ENCODE peak calls at places on chromosomes 16 and 17, in ten cellular contexts. E is OCI-LY7; U is CD8-positive, alpha-beta T cell; W is spleen; A is cardiac muscle cell; L is pancreas; S is gastrocnemius medialis; I is mammary epithelial cell; K is tibial nerve; O is upper lobe of left lung. M is an unnamed sample.

GRCh38 chr16:60945225-60945624 is 1091.0 kb downstream of the CDH8 start:
- DNase-seq in W (no peak), A (peak; percentile 81), S (no peak), K (no peak), U (no peak), I (no peak), O (no peak), L (no peak), E (peak; percentile 7), M (no peak)

GRCh38 chr17:8629371-8630226 is 926 bp downstream of the MYH10 start:
- DNase-seq in U (no peak), K (no peak), W (peak; percentile 77), O (no peak), L (peak; percentile 67), S (no peak), E (peak; percentile 26), A (peak; percentile 66), I (peak; percentile 26), M (peak; percentile 53)

GRCh38 chr17:44221072-44221861 is 1.8 kb upstream of the UBTF start:
- DNase-seq in A (peak; percentile 92), U (peak; percentile 35), S (peak; percentile 66), W (peak; percentile 93), K (peak; percentile 55), E (peak; percentile 87), O (peak; percentile 69), L (peak; percentile 82), I (peak; percentile 66), M (peak; percentile 71)

GRCh38 chr17:83189013-83189672 is 109.7 kb downstream of the METRNL start:
- DNase-seq in S (peak; percentile 1), E (no peak), U (no peak), I (no peak), O (no peak), L (no peak), K (no peak), A (no peak), W (peak; percentile 64), M (peak; percentile 15)

GRCh38 chr17:74198694-74199093 is 4.8 kb upstream of the RPL38 start:
- DNase-seq in O (no peak), U (no peak), A (no peak), S (no peak), W (no peak), K (no peak), E (no peak), I (no peak), L (no peak), M (no peak)

GRCh38 chr17:43068570-43069367 is 43.7 kb downstream of the RND2 start:
- DNase-seq in O (no peak), I (no peak), S (no peak), U (no peak), E (no peak), K (no peak), W (no peak), L (no peak), A (no peak), M (no peak)

GRCh38 chr17:44012391-44012790 is 2.4 kb downstream of the TMEM101 start:
- DNase-seq in O (no peak), I (no peak), A (peak; percentile 12), S (no peak), E (no peak), L (no peak), W (no peak), U (no peak), K (no peak), M (no peak)

GRCh38 chr16:69294051-69294450 is 17.1 kb upstream of the VPS4A start:
- DNase-seq in A (no peak), I (peak; percentile 66), W (no peak), U (no peak), L (no peak), S (no peak), K (no peak), E (no peak), O (no peak), M (no peak)

GRCh38 chr17:48599373-48599772 is 5.4 kb downstream of the HOXB6 start:
- DNase-seq in A (no peak), E (no peak), L (no peak), O (no peak), W (no peak), K (no peak), S (no peak), U (no peak), I (no peak), M (no peak)

GRCh38 chr17:48600244-48601098 is 4.3 kb downstream of the HOXB6 start:
- DNase-seq in K (no peak), I (no peak), S (no peak), E (no peak), U (no peak), W (no peak), L (no peak), O (no peak), A (no peak), M (no peak)

GRCh38 chr17:48597775-48598631 is 4.4 kb upstream of the HOXB5 start:
- DNase-seq in E (peak; percentile 55), U (no peak), W (peak; percentile 83), A (no peak), L (peak; percentile 80), I (peak; percentile 47), K (no peak), S (no peak), O (no peak), M (no peak)

GRCh38 chr17:48597492-48597774 is 3.9 kb upstream of the HOXB5 start:
- DNase-seq in U (no peak), E (no peak), I (no peak), W (no peak), S (no peak), L (peak; percentile 58), O (no peak), A (no peak), K (no peak), M (no peak)

DNA sequence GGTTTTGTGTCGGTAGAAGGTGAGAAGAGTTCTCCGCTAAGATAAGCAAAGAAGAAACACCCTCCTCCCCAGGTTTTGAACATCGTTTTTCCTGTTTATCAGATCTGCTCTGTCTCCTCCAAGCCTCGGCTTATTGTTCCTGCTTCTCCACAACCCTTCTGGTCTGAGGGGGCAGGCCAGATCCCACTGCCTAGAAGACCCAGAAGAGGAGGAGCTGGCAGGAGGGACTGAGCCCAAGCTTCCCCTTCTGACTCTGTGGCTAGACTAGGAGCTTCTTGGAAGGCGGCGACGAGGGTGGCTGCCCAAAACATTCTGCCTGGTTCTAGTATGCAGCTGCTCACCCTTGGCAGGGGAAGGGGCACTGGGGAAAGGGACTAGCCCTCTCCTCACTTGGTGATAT is 5.1 kb upstream of the HOXB5 start:
- DNase-seq in S (no peak), I (no peak), W (no peak), O (no peak), K (no peak), L (no peak), E (no peak), A (no peak), U (no peak), M (no peak)
- H3K27ac ChIP-seq in S (no peak overlapping the region), I (no peak overlapping the region), W (no peak overlapping the region), O (no peak overlapping the region), K (no peak overlapping the region), L (no peak overlapping the region), E (no peak overlapping the region), A (no peak overlapping the region), U (no peak overlapping the region), M (no peak overlapping the region)

GRCh38 chr17:27609606-27610303 is 21.2 kb upstream of the LGALS9 start:
- DNase-seq in E (peak; percentile 34), U (no peak), O (no peak), I (peak; percentile 42), K (no peak), A (no peak), S (no peak), W (peak; percentile 76), L (no peak), M (no peak)

GRCh38 chr17:27610304-27610676 is 20.7 kb upstream of the LGALS9 start:
- DNase-seq in S (no peak), I (no peak), W (no peak), O (no peak), A (no peak), U (no peak), L (no peak), E (no peak), K (no peak), M (no peak)

GRCh38 chr17:27605409-27605808 is 25.6 kb upstream of the LGALS9 start:
- DNase-seq in A (no peak), S (no peak), E (no peak), L (no peak), I (no peak), U (no peak), K (no peak), O (no peak), W (no peak), M (no peak)

GRCh38 chr17:27608330-27609230 is 22.4 kb upstream of the LGALS9 start:
- DNase-seq in O (no peak), I (no peak), E (no peak), A (no peak), S (no peak), L (no peak), K (no peak), U (no peak), W (peak; percentile 6), M (no peak)

DNA sequence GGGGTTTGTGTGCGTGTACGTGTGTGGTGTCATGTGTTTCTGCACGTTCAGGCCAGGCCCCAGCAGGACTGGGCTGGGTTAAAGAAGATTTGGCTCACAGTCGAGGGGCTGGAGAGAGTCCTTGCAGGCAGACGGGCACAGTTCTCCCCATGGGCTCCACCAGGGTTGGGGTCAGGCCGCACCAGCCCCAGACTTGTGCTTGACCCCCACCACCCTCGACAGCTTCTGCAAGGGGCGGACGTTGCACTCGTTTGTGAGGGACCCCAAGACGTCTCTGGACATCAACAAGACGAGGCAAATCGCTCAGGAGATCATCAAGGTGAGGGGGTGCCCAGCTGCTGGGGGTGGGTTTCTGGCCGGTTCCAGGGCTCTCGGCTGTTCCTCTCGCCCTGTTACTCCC is 23.3 kb upstream of the LGALS9 start:
- DNase-seq in I (no peak), A (no peak), L (no peak), W (no peak), K (no peak), S (no peak), O (no peak), U (no peak), E (no peak), M (no peak)
- H3K36me3 ChIP-seq in I (no peaks in the 10 kb centered on the region), A (peaks cover 9% of the 10 kb centered on the region), L (peaks cover 86% of the 10 kb centered on the region), W (peaks cover 90% of the 10 kb centered on the region), K (peaks cover 10% of the 10 kb centered on the region), S (peaks cover 2% of the 10 kb centered on the region), O (peaks cover 12% of the 10 kb centered on the region), U (peaks cover 9% of the 10 kb centered on the region), E (no peaks in the 10 kb centered on the region), M (no peaks in the 10 kb centered on the region)

GRCh38 chr17:80872011-80872929 is 119.4 kb upstream of the CHMP6 start:
- DNase-seq in A (peak; percentile 74), K (no peak), S (no peak), W (peak; percentile 39), U (no peak), I (no peak), E (no peak), L (peak; percentile 46), O (no peak), M (no peak)

GRCh38 chr17:80869476-80869875 is 122.2 kb upstream of the CHMP6 start:
- DNase-seq in W (peak; percentile 10), K (no peak), E (no peak), L (peak; percentile 6), O (no peak), U (no peak), A (no peak), S (no peak), I (no peak), M (no peak)

GRCh38 chr17:80872999-80873951 is 118.4 kb upstream of the CHMP6 start:
- DNase-seq in K (no peak), A (no peak), L (peak; percentile 37), I (peak; percentile 47), S (peak; percentile 83), O (peak; percentile 39), U (no peak), W (peak; percentile 20), E (no peak), M (no peak)

GRCh38 chr17:80870401-80870800 is 121.2 kb upstream of the CHMP6 start:
- DNase-seq in I (no peak), S (no peak), L (peak; percentile 10), W (peak; percentile 40), E (no peak), K (no peak), U (no peak), O (no peak), A (no peak), M (no peak)

GRCh38 chr17:80871341-80871740 is 120.3 kb upstream of the CHMP6 start:
- DNase-seq in A (no peak), I (no peak), W (peak; percentile 84), U (no peak), O (no peak), K (no peak), E (no peak), L (peak; percentile 51), S (no peak), M (no peak)
- H3K4me3 ChIP-seq in A (no peak overlapping the region), I (no peak overlapping the region), W (no peak overlapping the region), U (peak overlapping the region; percentile 15), O (no peak overlapping the region), K (no peak overlapping the region), E (no peak overlapping the region), L (no peak overlapping the region), S (no peak overlapping the region), M (peak overlapping the region; percentile 39)

DNA sequence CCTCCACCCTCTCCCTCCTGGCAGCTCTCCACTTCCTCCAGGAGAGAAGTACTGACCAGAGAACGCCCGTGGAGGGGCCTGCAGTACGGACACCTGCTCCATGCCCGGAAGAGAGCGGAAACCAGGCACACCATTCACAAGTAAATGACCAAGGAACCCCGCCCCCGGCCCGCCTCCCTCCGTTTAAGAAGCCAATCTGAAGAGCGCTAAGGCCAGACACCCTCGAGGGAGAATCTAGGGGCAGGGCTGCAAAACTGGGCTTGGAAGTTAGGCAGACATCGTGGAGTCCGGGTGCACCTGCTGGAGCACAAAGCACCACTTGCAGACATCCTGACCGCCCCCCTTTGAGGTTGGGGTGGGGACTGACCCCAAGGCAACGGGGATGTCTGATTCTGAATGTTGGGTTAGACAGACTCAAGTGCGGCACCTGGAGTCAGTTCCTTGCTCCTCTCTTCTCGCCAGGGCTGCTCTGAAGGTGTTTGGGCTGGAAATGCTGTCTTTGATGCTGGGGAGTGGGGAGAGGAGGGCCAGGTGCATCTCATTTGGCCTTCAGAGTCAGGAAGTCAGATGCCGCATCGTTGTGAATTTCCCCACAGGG is 964 bp upstream of the FAAP100 start:
- DNase-seq in L (peak; percentile 74), W (peak; percentile 90), O (peak; percentile 89), S (peak; percentile 51), U (peak; percentile 55), K (peak; percentile 70), I (peak; percentile 80), A (peak; percentile 89), E (peak; percentile 94), M (peak; percentile 75)
- H3K27ac ChIP-seq in L (peak overlapping the region; percentile 77), W (peak overlapping the region; percentile 95), O (peak overlapping the region; percentile 91), S (peak overlapping the region; percentile 90), U (peak overlapping the region; percentile 82), K (peak overlapping the region; percentile 86), I (no peak overlapping the region), A (peak overlapping the region; percentile 72), E (peak overlapping the region; percentile 80), M (peak overlapping the region; percentile 95)

M was measured in naive thymus-derived CD4-positive, alpha-beta T cell.